ENCODE peak calls at places on chromosomes 6 and 20, in ten cellular contexts. B is DND-41; X is AG08396; O is bronchial epithelial cell; H is activated T-cell treated with anti-CD3 and anti-CD28 coated beads, Interleukin-2, amount 50 U/mL, for 72 hours; V is NCI-H774; D is activated naive CD4-positive, alpha-beta T cell treated with anti-CD3 and anti-CD28 coated beads, Interleukin-2, amount 50 U/mL, for 16 hours; P is ascending aorta; Q is COR-L47; U is immature natural killer cell. L is an unnamed sample.

GRCh38 chr6:40326689-40327404 is 260.3 kb downstream of the LRFN2 start:
- DNase-seq in B (no peak), X (no peak), O (no peak), H (no peak), V (peak), D (no peak), P (no peak), Q (peak), U (no peak), L (no peak)

GRCh38 chr6:44224154-44224977 is 971 bp downstream of the SLC29A1 start:
- DNase-seq in B (peak), X (peak), O (peak), H (peak), V (no peak), D (peak), P (no peak), Q (no peak), U (no peak), L (no peak)

GRCh38 chr6:113763311-113763766 is 93.8 kb upstream of the MARCKS start:
- DNase-seq in B (no peak), X (no peak), O (peak), H (no peak), V (no peak), D (no peak), P (no peak), Q (no peak), U (no peak), L (no peak)

GRCh38 chr20:17565164-17565845 is 4.6 kb upstream of the DSTN start:
- DNase-seq in B (no peak), X (no peak), O (no peak), H (no peak), V (no peak), D (no peak), P (no peak), Q (no peak), U (no peak), L (no peak)

GRCh38 chr20:572752-573151 is 29.2 kb upstream of the CSNK2A1 start:
- DNase-seq in B (no peak), X (no peak), O (no peak), H (no peak), V (no peak), D (no peak), P (no peak), Q (no peak), U (no peak), L (no peak)

GRCh38 chr20:46148313-46149213 is 30.4 kb downstream of the CD40 start:
- DNase-seq in B (no peak), X (no peak), O (peak), H (no peak), V (no peak), D (no peak), P (no peak), Q (no peak), U (no peak), L (no peak)

GRCh38 chr20:14581731-14582130 is 244.3 kb upstream of the FLRT3 start:
- DNase-seq in B (no peak), X (no peak), O (peak), H (no peak), V (no peak), D (no peak), P (no peak), Q (no peak), U (no peak), L (no peak)

GRCh38 chr20:22106308-22106938 is 401.0 kb downstream of the PAX1 start:
- DNase-seq in B (no peak), X (no peak), O (peak), H (no peak), V (peak), D (no peak), P (no peak), Q (peak), U (no peak), L (no peak)

GRCh38 chr6:28449056-28449455 is 5.8 kb upstream of the ZSCAN23 start:
- DNase-seq in B (peak), X (no peak), O (no peak), H (no peak), V (no peak), D (no peak), P (no peak), Q (no peak), U (no peak), L (no peak)